ENCODE peak calls at places on chromosome 1, in eight cellular contexts. H is GM12892, J is lower leg skin, T is stomach, X is ovary, N is right lobe of liver, R is Peyer's patch, D is prostate gland. A is an unnamed sample.

GRCh38 chr1:24749257-24749656 is 4.0 kb downstream of the CLIC4 start:
- DNase-seq in R (no peak), H (no peak), N (no peak), D (no peak), X (no peak), T (no peak), J (no peak), A (no peak)

GRCh38 chr1:39080884-39081265 is 54.7 kb downstream of the NDUFS5 start:
- DNase-seq in T (no peak), D (no peak), R (no peak), H (no peak), X (peak; percentile 59), N (peak; percentile 25), J (no peak), A (no peak)

GRCh38 chr1:193479187-193479586 is 292.8 kb upstream of the B3GALT2 start:
- DNase-seq in D (no peak), X (no peak), T (peak; percentile 44), R (no peak), H (no peak), J (no peak), N (no peak), A (peak; percentile 16)

GRCh38 chr1:92833840-92834239 is 2.0 kb downstream of the RPL5 start:
- DNase-seq in R (no peak), T (no peak), X (no peak), J (no peak), H (no peak), D (no peak), N (no peak), A (no peak)

GRCh38 chr1:227299688-227300087 is 18.6 kb downstream of the CDC42BPA start:
- DNase-seq in R (no peak), T (no peak), X (no peak), H (no peak), J (no peak), D (no peak), N (no peak), A (no peak)

GRCh38 chr1:55585402-55585792 is 370.2 kb upstream of the USP24 start:
- DNase-seq in N (no peak), J (no peak), T (no peak), D (no peak), X (no peak), R (no peak), H (no peak), A (no peak)

GRCh38 chr1:3166206-3166918 is 97.4 kb downstream of the PRDM16 start:
- DNase-seq in T (no peak), D (no peak), N (no peak), H (no peak), X (no peak), J (no peak), R (no peak), A (no peak)

GRCh38 chr1:145799806-145800205 is 24.1 kb downstream of the RNF115 start:
- DNase-seq in D (no peak), H (no peak), N (no peak), T (no peak), R (no peak), X (no peak), J (no peak), A (no peak)

GRCh38 chr1:217776693-217777092 is 145.5 kb downstream of the SPATA17 start:
- DNase-seq in H (no peak), T (no peak), N (no peak), D (no peak), J (no peak), X (no peak), R (no peak), A (no peak)

GRCh38 chr1:210536263-210536961 is 207.7 kb downstream of the HHAT start:
- DNase-seq in D (peak; percentile 33), X (no peak), R (no peak), H (no peak), J (no peak), N (no peak), T (no peak), A (no peak)

GRCh38 chr1:208069317-208069716 is 158.4 kb upstream of the CD34 start:
- DNase-seq in D (no peak), R (no peak), N (no peak), J (no peak), T (no peak), H (no peak), X (no peak), A (no peak)

GRCh38 chr1:63674865-63675815 is 81.9 kb downstream of the PGM1 start:
- DNase-seq in X (peak; percentile 62), R (no peak), D (no peak), N (no peak), T (peak; percentile 45), H (no peak), J (no peak), A (no peak)

GRCh38 chr1:10728595-10729410 is 67.6 kb downstream of the CASZ1 start:
- DNase-seq in R (no peak), X (no peak), N (no peak), H (no peak), T (no peak), J (no peak), D (no peak), A (no peak)

GRCh38 chr1:10299174-10299573 is 88.8 kb downstream of the KIF1B start:
- DNase-seq in H (no peak), X (no peak), R (no peak), D (no peak), N (no peak), J (no peak), T (no peak), A (no peak)

GRCh38 chr1:39840507-39840906 is 42.8 kb downstream of the TRIT1 start:
- DNase-seq in N (no peak), D (no peak), X (no peak), H (no peak), J (no peak), T (no peak), R (no peak), A (no peak)

GRCh38 chr1:29793653-29794348 is 557.5 kb downstream of the PTPRU start:
- DNase-seq in X (no peak), R (no peak), H (no peak), J (no peak), T (no peak), N (no peak), D (peak; percentile 1), A (no peak)

GRCh38 chr1:64030411-64030810 is 173.0 kb upstream of the UBE2U start:
- DNase-seq in H (no peak), R (no peak), T (no peak), J (no peak), N (no peak), X (no peak), D (no peak), A (no peak)

GRCh38 chr1:26287033-26287711 is 7.3 kb downstream of the SH3BGRL3 start:
- DNase-seq in J (peak; percentile 75), T (peak; percentile 44), D (no peak), X (no peak), R (peak; percentile 54), H (peak; percentile 71), N (no peak), A (peak; percentile 55)

GRCh38 chr1:116574581-116575291 is 3.9 kb upstream of the CD58 start:
- DNase-seq in X (peak; percentile 63), N (no peak), D (peak; percentile 61), J (peak; percentile 70), T (peak; percentile 74), R (no peak), H (no peak), A (peak; percentile 43)

DNA sequence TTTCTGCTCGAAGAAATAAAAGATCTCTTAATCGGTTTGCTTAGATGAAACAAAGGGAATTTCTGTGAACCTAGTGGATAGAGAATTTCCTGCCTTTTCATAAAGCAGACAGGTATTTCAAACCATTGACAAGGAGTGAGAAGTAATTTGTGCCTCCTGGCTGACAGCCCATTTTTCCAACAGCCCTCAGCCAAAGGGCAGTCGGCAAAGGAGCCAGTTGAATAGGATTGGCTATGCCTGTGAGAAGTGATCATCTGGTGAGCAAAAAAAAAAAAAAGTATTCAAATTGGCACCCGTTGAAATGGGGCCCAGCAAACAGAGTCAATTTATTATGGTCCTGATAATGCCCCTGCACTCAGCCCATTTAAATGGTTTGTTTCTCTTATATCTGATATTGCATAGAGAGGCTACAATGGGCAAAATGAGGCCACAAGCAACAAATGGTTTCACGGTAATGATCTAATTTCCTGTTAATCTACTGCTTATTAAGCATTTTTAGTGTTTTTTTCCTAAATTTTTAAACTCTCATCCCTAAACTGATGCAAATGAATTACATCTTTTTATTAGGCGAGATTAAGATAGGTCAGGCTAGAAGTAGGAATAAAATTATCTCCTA is 477.5 kb downstream of the NUF2 start:
- DNase-seq in R (no peak), H (no peak), D (no peak), J (no peak), X (no peak), T (no peak), N (no peak), A (no peak)
- TF ChIP-seq POLR2A in R (no peak), H (no peak), D (no peak), J (no peak), X (no peak), T (no peak), N (no peak), A (no peak)

GRCh38 chr1:155000725-155001437 is 1.7 kb upstream of the ZBTB7B start:
- DNase-seq in R (peak; percentile 99), N (peak; percentile 93), X (peak; percentile 91), J (peak; percentile 88), H (peak; percentile 85), D (peak; percentile 97), T (peak; percentile 97), A (peak; percentile 84)

GRCh38 chr1:155001438-155001687 is 1.2 kb upstream of the ZBTB7B start:
- DNase-seq in D (no peak), T (no peak), R (no peak), H (no peak), J (no peak), N (no peak), X (no peak), A (no peak)

GRCh38 chr1:154999651-155000474 is 2.7 kb upstream of the ZBTB7B start:
- DNase-seq in T (peak; percentile 65), N (peak; percentile 45), R (peak; percentile 72), H (no peak), J (no peak), D (peak; percentile 57), X (no peak), A (no peak)

GRCh38 chr1:154998818-154999650 is 3.6 kb upstream of the ZBTB7B start:
- DNase-seq in R (peak; percentile 85), J (no peak), N (peak; percentile 70), X (peak; percentile 82), H (peak; percentile 79), D (peak; percentile 44), T (peak; percentile 60), A (peak; percentile 76)

DNA sequence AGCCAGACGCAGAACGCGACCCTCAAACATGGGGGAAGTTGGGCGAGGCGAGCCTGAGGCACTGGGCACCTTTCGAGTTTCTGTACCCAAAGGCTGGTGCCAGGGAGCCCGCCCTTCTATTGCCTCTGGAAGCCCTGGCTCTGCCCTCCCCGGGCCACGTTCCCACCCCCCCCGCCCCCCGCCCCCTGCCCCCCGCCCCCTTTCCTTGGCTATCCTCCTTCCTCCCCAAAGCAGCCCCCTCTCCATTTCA is 2.2 kb upstream of the ZBTB7B start:
- DNase-seq in R (no peak), X (no peak), H (no peak), N (peak; percentile 51), J (no peak), T (peak; percentile 64), D (peak; percentile 57), A (no peak)
- TF ChIP-seq POLR2A in R (no peak), X (no peak), H (no peak), N (no peak), J (no peak), T (no peak), D (no peak), A (no peak)

GRCh38 chr1:41936107-41936506 is 17.4 kb upstream of the HIVEP3 start:
- DNase-seq in T (no peak), J (no peak), N (no peak), R (no peak), D (no peak), H (no peak), X (no peak), A (no peak)
- TF ChIP-seq POLR2A in T (no peak), J (no peak), N (no peak), R (no peak), D (no peak), H (no peak), X (no peak), A (no peak)

GRCh38 chr1:151458936-151459330 is 361 bp downstream of the POGZ start:
- DNase-seq in X (peak; percentile 79), J (peak; percentile 43), N (peak; percentile 71), D (peak; percentile 40), H (no peak), R (peak; percentile 76), T (peak; percentile 63), A (peak; percentile 57)
- TF ChIP-seq POLR2A in X (no peak), J (no peak), N (no peak), D (no peak), H (peak; percentile 63), R (no peak), T (no peak), A (no peak)

A was measured in GM12891.